ENCODE peak calls at places on chromosome 1, in nine cellular contexts. F is tibial nerve, D is neural progenitor cell, T is mammary epithelial cell, K is OCI-LY7, X is IMR-90, L is cardiac muscle cell, C is GM23338, G is PC-3. O is an unnamed sample. For H3K4me1 and H3K36me3, the result is how much of the 10 kb centered on the place peaks cover.

GRCh38 chr1:37602750-37603694 is 7.3 kb upstream of the GNL2 start:
- DNase-seq in F (peak), D (peak), T (no peak), K (peak), X (peak), L (peak), C (peak), G (peak), O (no peak)

GRCh38 chr1:119080586-119080985 is 59.9 kb downstream of the WARS2 start:
- DNase-seq in F (peak), D (peak), T (peak), K (no peak), X (peak), L (no peak), C (peak), G (peak), O (peak)

GRCh38 chr1:161511018-161511755 is 5.9 kb downstream of the FCGR2A start:
- DNase-seq in F (no peak), D (no peak), T (no peak), K (no peak), X (no peak), L (no peak), C (no peak), G (no peak), O (no peak)

GRCh38 chr1:183794084-183794483 is 10.8 kb upstream of the RGL1 start:
- DNase-seq in F (no peak), D (no peak), T (no peak), K (no peak), X (no peak), L (no peak), C (no peak), G (no peak), O (no peak)

GRCh38 chr1:111452581-111452980 is 3.3 kb downstream of the ATP5PB start:
- DNase-seq in F (no peak), D (no peak), T (no peak), K (no peak), X (no peak), L (no peak), C (no peak), G (no peak), O (no peak)

GRCh38 chr1:43971336-43971980 is 1.6 kb downstream of the DPH2 start:
- DNase-seq in F (no peak), D (no peak), T (no peak), K (no peak), X (no peak), L (no peak), C (no peak), G (no peak), O (no peak)

GRCh38 chr1:221289103-221289502 is 409.9 kb downstream of the HLX start:
- DNase-seq in F (no peak), D (no peak), T (no peak), K (no peak), X (no peak), L (no peak), C (no peak), G (peak), O (no peak)

GRCh38 chr1:155206891-155207577 is 663 bp downstream of the THBS3 start:
- DNase-seq in F (peak), D (peak), T (peak), K (peak), X (peak), L (peak), C (peak), G (peak), O (peak)

GRCh38 chr1:162069334-162070093 is at the start of gene NOS1AP:
- DNase-seq in F (peak), D (peak), T (peak), K (peak), X (no peak), L (peak), C (peak), G (peak), O (peak)

GRCh38 chr1:209491031-209491430 is 92.5 kb upstream of the CAMK1G start:
- DNase-seq in F (no peak), D (no peak), T (no peak), K (no peak), X (no peak), L (no peak), C (no peak), G (no peak), O (no peak)

GRCh38 chr1:57503337-57503736 is 79.5 kb upstream of the DAB1 start:
- DNase-seq in F (no peak), D (no peak), T (no peak), K (no peak), X (no peak), L (no peak), C (no peak), G (no peak), O (no peak)

GRCh38 chr1:194975913-194976312 is 1632.3 kb downstream of the KCNT2 start:
- DNase-seq in F (no peak), D (no peak), T (peak), K (no peak), X (peak), L (no peak), C (no peak), G (peak), O (peak)

GRCh38 chr1:56516539-56517252 is 62.7 kb downstream of the PLPP3 start:
- DNase-seq in F (no peak), D (no peak), T (peak), K (peak), X (peak), L (no peak), C (peak), G (peak), O (peak)

GRCh38 chr1:5448486-5448885 is 543.7 kb downstream of the NPHP4 start:
- DNase-seq in F (no peak), D (peak), T (no peak), K (peak), X (no peak), L (no peak), C (no peak), G (no peak), O (no peak)

GRCh38 chr1:56034222-56034621 is 545.1 kb downstream of the PLPP3 start:
- DNase-seq in F (no peak), D (no peak), T (no peak), K (no peak), X (peak), L (no peak), C (no peak), G (peak), O (peak)

GRCh38 chr1:95229042-95229441 is 5.0 kb upstream of the RWDD3 start:
- DNase-seq in F (no peak), D (no peak), T (no peak), K (no peak), X (no peak), L (no peak), C (no peak), G (peak), O (peak)

GRCh38 chr1:91099746-91100621 is 78.1 kb upstream of the ZNF644 start:
- DNase-seq in F (no peak), D (no peak), T (peak), K (no peak), X (no peak), L (no peak), C (no peak), G (peak), O (no peak)

GRCh38 chr1:114828251-114828650 is 26.4 kb upstream of the SYCP1 start:
- DNase-seq in F (no peak), D (no peak), T (peak), K (no peak), X (peak), L (no peak), C (no peak), G (peak), O (peak)

GRCh38 chr1:7558041-7558461 is 213.0 kb upstream of the VAMP3 start:
- DNase-seq in F (no peak), D (peak), T (no peak), K (no peak), X (no peak), L (peak), C (peak), G (no peak), O (no peak)

GRCh38 chr1:92410706-92411105 is 76.0 kb downstream of the GFI1 start:
- DNase-seq in F (no peak), D (no peak), T (no peak), K (no peak), X (no peak), L (no peak), C (no peak), G (no peak), O (no peak)

GRCh38 chr1:220544901-220545303 is 17.0 kb downstream of the MARK1 start:
- DNase-seq in F (no peak), D (peak), T (no peak), K (peak), X (peak), L (peak), C (peak), G (peak), O (peak)

GRCh38 chr1:199272107-199272506 is 633.3 kb downstream of the PTPRC start:
- DNase-seq in F (no peak), D (no peak), T (peak), K (no peak), X (peak), L (no peak), C (no peak), G (peak), O (peak)

GRCh38 chr1:178101654-178102053 is 7.8 kb downstream of the RASAL2 start:
- DNase-seq in F (no peak), D (no peak), T (no peak), K (no peak), X (peak), L (no peak), C (no peak), G (no peak), O (peak)

GRCh38 chr1:34898220-34898820 is 31.1 kb downstream of the DLGAP3 start:
- DNase-seq in F (no peak), D (no peak), T (no peak), K (no peak), X (no peak), L (no peak), C (no peak), G (no peak), O (no peak)

GRCh38 chr1:48109390-48110009 is 112.3 kb upstream of the TRABD2B start:
- DNase-seq in F (peak), D (peak), T (peak), K (peak), X (peak), L (peak), C (peak), G (peak), O (peak)

GRCh38 chr1:25727819-25728286 is 72.1 kb upstream of the SELENON start:
- DNase-seq in F (peak), D (peak), T (no peak), K (no peak), X (peak), L (peak), C (peak), G (no peak), O (peak)

GRCh38 chr1:83929184-83929583 is 69.7 kb downstream of the TTLL7 start:
- DNase-seq in F (peak), D (no peak), T (peak), K (no peak), X (peak), L (no peak), C (no peak), G (peak), O (peak)

GRCh38 chr1:212401838-212402582 is 12.7 kb downstream of the PACC1 start:
- DNase-seq in F (no peak), D (no peak), T (peak), K (no peak), X (peak), L (no peak), C (no peak), G (peak), O (peak)

GRCh38 chr1:179217943-179218507 is 11.5 kb downstream of the ABL2 start:
- DNase-seq in F (peak), D (no peak), T (no peak), K (peak), X (peak), L (no peak), C (no peak), G (no peak), O (peak)

GRCh38 chr1:145891143-145891542 is 5.5 kb upstream of the ANKRD35 start:
- DNase-seq in F (no peak), D (no peak), T (peak), K (no peak), X (peak), L (no peak), C (no peak), G (peak), O (peak)

GRCh38 chr1:162753001-162753658 is 37.4 kb upstream of the HSD17B7 start:
- DNase-seq in F (no peak), D (no peak), T (peak), K (no peak), X (no peak), L (no peak), C (no peak), G (no peak), O (no peak)

GRCh38 chr1:194570449-194570848 is 1384.0 kb upstream of the B3GALT2 start:
- DNase-seq in F (no peak), D (no peak), T (no peak), K (no peak), X (peak), L (no peak), C (no peak), G (peak), O (peak)

GRCh38 chr1:155268630-155269029 is 4.7 kb downstream of the CLK2 start:
- DNase-seq in F (no peak), D (no peak), T (no peak), K (no peak), X (no peak), L (no peak), C (no peak), G (no peak), O (no peak)

GRCh38 chr1:118304722-118305344 is 119.8 kb upstream of the SPAG17 start:
- DNase-seq in F (no peak), D (peak), T (no peak), K (no peak), X (no peak), L (peak), C (peak), G (peak), O (peak)

GRCh38 chr1:58528518-58528917 is 18.0 kb downstream of the OMA1 start:
- DNase-seq in F (no peak), D (no peak), T (peak), K (no peak), X (peak), L (no peak), C (no peak), G (peak), O (peak)

GRCh38 chr1:42952353-42953001 is 6.2 kb downstream of the SLC2A1 start:
- DNase-seq in F (no peak), D (no peak), T (no peak), K (peak), X (no peak), L (no peak), C (no peak), G (no peak), O (no peak)

GRCh38 chr1:43270421-43271095 is 775 bp downstream of the TMEM125 start:
- DNase-seq in F (no peak), D (peak), T (peak), K (peak), X (no peak), L (peak), C (peak), G (peak), O (no peak)

GRCh38 chr1:1033009-1033587 is 13.2 kb downstream of the AGRN start:
- DNase-seq in F (no peak), D (peak), T (no peak), K (peak), X (peak), L (peak), C (peak), G (no peak), O (peak)

GRCh38 chr1:167121375-167122120 is 27.7 kb downstream of the STYXL2 start:
- DNase-seq in F (no peak), D (peak), T (peak), K (no peak), X (no peak), L (no peak), C (peak), G (peak), O (peak)

GRCh38 chr1:46191033-46191701 is 7.1 kb downstream of the POMGNT1 start:
- DNase-seq in F (no peak), D (no peak), T (no peak), K (no peak), X (peak), L (no peak), C (no peak), G (no peak), O (no peak)
- H3K4me1 ChIP-seq in F (under half), D (under half), T (under half), K (under half), X (under half), L (under half), C (under half), G (under half), O (under half)

GRCh38 chr1:156467385-156467784 is 33.2 kb downstream of the MEF2D start:
- DNase-seq in F (no peak), D (no peak), T (no peak), K (no peak), X (no peak), L (no peak), C (no peak), G (no peak), O (no peak)

GRCh38 chr1:156463874-156464273 is 36.7 kb downstream of the MEF2D start:
- DNase-seq in F (peak), D (no peak), T (no peak), K (no peak), X (no peak), L (no peak), C (peak), G (no peak), O (no peak)

GRCh38 chr1:156464825-156465452 is 35.6 kb downstream of the MEF2D start:
- DNase-seq in F (no peak), D (no peak), T (no peak), K (no peak), X (peak), L (no peak), C (no peak), G (no peak), O (peak)

GRCh38 chr1:156464335-156464734 is 36.2 kb downstream of the MEF2D start:
- DNase-seq in F (no peak), D (no peak), T (no peak), K (no peak), X (peak), L (no peak), C (no peak), G (no peak), O (peak)

GRCh38 chr1:156465747-156466365 is 34.7 kb downstream of the MEF2D start:
- DNase-seq in F (no peak), D (peak), T (no peak), K (peak), X (no peak), L (no peak), C (peak), G (no peak), O (no peak)
- H3K36me3 ChIP-seq in F (under half), D (under half), T (under half), K (half or more), X (half or more), L (under half), C (under half), G (under half), O (under half)

GRCh38 chr1:109724933-109725332 is 12.9 kb downstream of the GSTM5 start:
- DNase-seq in F (no peak), D (no peak), T (no peak), K (no peak), X (no peak), L (no peak), C (no peak), G (no peak), O (no peak)

GRCh38 chr1:109723351-109723750 is 11.3 kb downstream of the GSTM5 start:
- DNase-seq in F (no peak), D (no peak), T (no peak), K (no peak), X (peak), L (no peak), C (no peak), G (no peak), O (no peak)

GRCh38 chr1:109726728-109727127 is 14.1 kb downstream of the GSTM3 start:
- DNase-seq in F (no peak), D (no peak), T (no peak), K (no peak), X (no peak), L (no peak), C (no peak), G (no peak), O (no peak)

GRCh38 chr1:109725510-109725909 is 13.5 kb downstream of the GSTM5 start:
- DNase-seq in F (no peak), D (no peak), T (no peak), K (no peak), X (no peak), L (no peak), C (no peak), G (no peak), O (no peak)

DNA sequence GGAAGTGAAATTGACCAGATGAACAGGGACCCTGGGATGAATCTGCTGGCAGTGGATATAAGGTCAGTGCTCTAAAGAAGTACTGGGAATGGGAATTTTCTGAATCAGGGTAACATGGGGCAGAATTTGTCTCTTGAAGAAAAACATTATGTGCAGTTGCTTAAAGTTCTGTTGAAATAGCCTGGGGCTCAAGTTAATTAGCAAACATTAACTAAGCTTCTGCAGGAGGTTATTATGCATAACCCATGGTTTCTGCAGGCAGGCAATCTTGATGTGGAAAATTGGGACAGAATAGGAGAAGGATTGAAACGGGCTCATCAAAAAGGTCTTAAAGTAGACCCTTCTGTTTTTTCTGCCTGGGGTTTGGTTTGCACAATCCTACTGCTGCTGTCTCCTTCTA is 14.0 kb downstream of the GSTM5 start:
- DNase-seq in F (no peak), D (no peak), T (no peak), K (no peak), X (no peak), L (no peak), C (no peak), G (no peak), O (no peak)
- H3K4me1 ChIP-seq in F (under half), D (under half), T (under half), K (under half), X (under half), L (under half), C (under half), G (under half), O (under half)

GRCh38 chr1:9544926-9545325 is 5.7 kb downstream of the SLC25A33 start:
- DNase-seq in F (no peak), D (no peak), T (no peak), K (no peak), X (no peak), L (no peak), C (no peak), G (no peak), O (no peak)
- H3K36me3 ChIP-seq in F (under half), D (under half), T (under half), K (half or more), X (under half), L (under half), C (under half), G (under half), O (under half)

DNA sequence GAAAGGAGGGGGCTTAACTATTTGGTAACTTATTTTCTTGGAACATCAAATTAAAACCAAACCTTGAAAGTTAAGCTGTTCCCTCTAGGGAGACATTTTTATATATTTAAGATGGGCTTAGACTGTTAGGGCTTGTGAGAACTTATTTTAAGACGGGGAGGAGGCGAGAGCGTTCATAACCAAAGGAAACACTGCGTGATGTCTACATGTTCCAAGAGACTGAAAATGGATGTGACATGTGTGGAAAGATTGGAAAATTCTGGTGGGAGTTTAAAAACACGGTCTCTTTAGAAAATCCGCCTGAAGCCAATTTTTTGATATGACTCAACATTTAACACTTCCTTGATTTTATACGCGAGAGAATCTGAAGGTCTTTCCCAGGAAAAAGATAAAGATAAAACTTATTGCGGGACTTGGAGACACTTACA is 677 bp downstream of the PNRC2 start:
- DNase-seq in F (no peak), D (no peak), T (no peak), K (no peak), X (peak), L (no peak), C (no peak), G (no peak), O (no peak)
- H3K4me1 ChIP-seq in F (under half), D (under half), T (under half), K (half or more), X (under half), L (under half), C (under half), G (under half), O (under half)

GRCh38 chr1:21507511-21508270 is 1.5 kb upstream of the ALPL start:
- DNase-seq in F (no peak), D (no peak), T (no peak), K (no peak), X (no peak), L (no peak), C (no peak), G (no peak), O (no peak)
- H3K36me3 ChIP-seq in F (under half), D (under half), T (under half), K (under half), X (under half), L (under half), C (under half), G (under half), O (under half)

GRCh38 chr1:22139066-22139594 is 3.8 kb downstream of the WNT4 start:
- DNase-seq in F (no peak), D (no peak), T (no peak), K (no peak), X (no peak), L (no peak), C (no peak), G (no peak), O (no peak)
- H3K4me1 ChIP-seq in F (under half), D (under half), T (under half), K (under half), X (under half), L (under half), C (under half), G (under half), O (under half)

GRCh38 chr1:19416919-19417441 is 68.4 kb downstream of the CAPZB start:
- DNase-seq in F (no peak), D (no peak), T (no peak), K (no peak), X (no peak), L (no peak), C (no peak), G (no peak), O (no peak)
- H3K36me3 ChIP-seq in F (under half), D (under half), T (under half), K (under half), X (under half), L (under half), C (under half), G (under half), O (under half)